ENCODE peak calls at places on chromosomes 13 and 19, in five cellular contexts. G, K, U, F and C are unnamed samples.

GRCh38 chr13:108176685-108177274 is 38.6 kb downstream of the LIG4 start:
- DNase-seq in G (peak), K (no peak), U (no peak), F (peak), C (peak)

GRCh38 chr19:48190288-48191284 is 20.1 kb downstream of the ZSWIM9 start:
- DNase-seq in G (no peak), K (peak), U (peak), F (peak), C (no peak)

GRCh38 chr19:40685563-40685962 is 4.9 kb downstream of the NUMBL start:
- DNase-seq in G (no peak), K (no peak), U (no peak), F (no peak), C (no peak)

GRCh38 chr19:21749090-21749489 is 18.3 kb downstream of the ZNF100 start:
- DNase-seq in G (no peak), K (no peak), U (no peak), F (no peak), C (no peak)

GRCh38 chr19:4640247-4641000 is 1.1 kb downstream of the TNFAIP8L1 start:
- DNase-seq in G (no peak), K (no peak), U (no peak), F (no peak), C (no peak)

GRCh38 chr19:20165971-20166592 is 932 bp upstream of the ZNF486 start:
- DNase-seq in G (no peak), K (no peak), U (no peak), F (no peak), C (no peak)

GRCh38 chr13:80945328-80945727 is 604.4 kb upstream of the SPRY2 start:
- DNase-seq in G (peak), K (no peak), U (peak), F (no peak), C (no peak)

GRCh38 chr19:35755160-35755549 is 1.7 kb downstream of the HSPB6 start:
- DNase-seq in G (no peak), K (no peak), U (no peak), F (no peak), C (no peak)

GRCh38 chr13:94239135-94239534 is 240.3 kb downstream of the DCT start:
- DNase-seq in G (no peak), K (no peak), U (no peak), F (no peak), C (no peak)

GRCh38 chr19:38710928-38711725 is 33.1 kb downstream of the CAPN12 start:
- DNase-seq in G (no peak), K (no peak), U (no peak), F (no peak), C (no peak)

GRCh38 chr19:3075605-3076431 is 13.5 kb upstream of the TLE5 start:
- DNase-seq in G (peak), K (peak), U (no peak), F (peak), C (peak)

GRCh38 chr19:46493236-46494114 is 2.2 kb downstream of the PNMA8B start:
- DNase-seq in G (peak), K (no peak), U (no peak), F (no peak), C (no peak)

GRCh38 chr13:41579168-41579567 is 121.8 kb downstream of the RGCC start:
- DNase-seq in G (no peak), K (no peak), U (no peak), F (no peak), C (no peak)

GRCh38 chr19:28283592-28283991 is 929.4 kb downstream of the UQCRFS1 start:
- DNase-seq in G (no peak), K (no peak), U (no peak), F (no peak), C (no peak)

GRCh38 chr13:41563501-41564001 is 106.2 kb downstream of the RGCC start:
- DNase-seq in G (no peak), K (no peak), U (no peak), F (no peak), C (no peak)

GRCh38 chr13:84126671-84127171 is 244.4 kb upstream of the SLITRK1 start:
- DNase-seq in G (no peak), K (no peak), U (no peak), F (no peak), C (no peak)

GRCh38 chr13:45297456-45298205 is 43.4 kb downstream of the TPT1 start:
- DNase-seq in G (no peak), K (no peak), U (no peak), F (no peak), C (no peak)

GRCh38 chr19:4037301-4037949 is 29.3 kb downstream of the ZBTB7A start:
- DNase-seq in G (no peak), K (no peak), U (no peak), F (no peak), C (no peak)

GRCh38 chr19:12665281-12665573 is 1.3 kb downstream of the MAN2B1 start:
- DNase-seq in G (no peak), K (peak), U (no peak), F (no peak), C (peak)

GRCh38 chr19:4597278-4597974 is 37.9 kb upstream of the SEMA6B start:
- DNase-seq in G (no peak), K (no peak), U (no peak), F (no peak), C (no peak)

GRCh38 chr13:73397486-73398020 is 338.7 kb downstream of the KLF5 start:
- DNase-seq in G (no peak), K (no peak), U (no peak), F (no peak), C (no peak)

GRCh38 chr13:79548886-79549285 is 67.9 kb downstream of the NDFIP2 start:
- DNase-seq in G (peak), K (no peak), U (no peak), F (no peak), C (no peak)

GRCh38 chr19:51083783-51084182 is 1.1 kb upstream of the KLK14 start:
- DNase-seq in G (no peak), K (no peak), U (no peak), F (no peak), C (no peak)

GRCh38 chr19:1874554-1875185 is 10.6 kb downstream of the ABHD17A start:
- DNase-seq in G (no peak), K (no peak), U (no peak), F (peak), C (no peak)

GRCh38 chr13:51328488-51328887 is 11.0 kb upstream of the SERPINE3 start:
- DNase-seq in G (no peak), K (no peak), U (peak), F (no peak), C (no peak)

GRCh38 chr13:33531484-33531883 is 245.9 kb upstream of the STARD13 start:
- DNase-seq in G (no peak), K (no peak), U (no peak), F (no peak), C (no peak)

GRCh38 chr19:8259922-8260247 is 48.3 kb downstream of the CD320 start:
- DNase-seq in G (no peak), K (no peak), U (no peak), F (no peak), C (no peak)

GRCh38 chr19:49212302-49212701 is 54.7 kb downstream of the TRPM4 start:
- DNase-seq in G (no peak), K (no peak), U (no peak), F (peak), C (no peak)

GRCh38 chr19:2269244-2270156 is 12.5 kb downstream of the PEAK3 start:
- DNase-seq in G (peak), K (peak), U (peak), F (peak), C (peak)

GRCh38 chr13:45105895-45106294 is 14.4 kb upstream of the GTF2F2 start:
- DNase-seq in G (no peak), K (no peak), U (no peak), F (no peak), C (no peak)

GRCh38 chr13:20799726-20800416 is 26.1 kb upstream of the EEF1AKMT1 start:
- DNase-seq in G (no peak), K (no peak), U (no peak), F (no peak), C (no peak)

GRCh38 chr19:35666251-35666913 is at the start of gene UPK1A:
- DNase-seq in G (no peak), K (no peak), U (no peak), F (no peak), C (no peak)

GRCh38 chr19:35715981-35716734 is 1.6 kb upstream of the KMT2B start:
- DNase-seq in G (peak), K (no peak), U (no peak), F (no peak), C (no peak)

GRCh38 chr19:55115446-55116065 is 1.9 kb downstream of the PPP1R12C start:
- DNase-seq in G (peak), K (no peak), U (no peak), F (peak), C (no peak)

GRCh38 chr19:55114566-55115145 is 2.8 kb downstream of the PPP1R12C start:
- DNase-seq in G (peak), K (no peak), U (no peak), F (no peak), C (no peak)

GRCh38 chr19:55112246-55112780 is 5.1 kb downstream of the PPP1R12C start:
- DNase-seq in G (peak), K (peak), U (no peak), F (no peak), C (no peak)

GRCh38 chr19:55112781-55113569 is 4.5 kb downstream of the PPP1R12C start:
- DNase-seq in G (peak), K (peak), U (no peak), F (peak), C (no peak)

GRCh38 chr19:55113570-55114039 is 3.8 kb downstream of the PPP1R12C start:
- DNase-seq in G (peak), K (peak), U (no peak), F (peak), C (no peak)
- TF ChIP-seq POLR2AphosphoS5 in G (no peak), K (no peak), U (no peak), F (no peak), C (no peak)

GRCh38 chr13:64755961-64756360 is 2474.2 kb downstream of the PCDH9 start:
- DNase-seq in G (no peak), K (no peak), U (no peak), F (no peak), C (no peak)
- TF ChIP-seq TAF1 in G (no peak), K (no peak), U (no peak), F (no peak), C (no peak)

GRCh38 chr19:15532779-15533521 is 24.6 kb downstream of the CYP4F22 start:
- DNase-seq in G (no peak), K (no peak), U (no peak), F (no peak), C (no peak)
- TF ChIP-seq POLR2AphosphoS5 in G (no peak), K (no peak), U (no peak), F (no peak), C (no peak)

DNA sequence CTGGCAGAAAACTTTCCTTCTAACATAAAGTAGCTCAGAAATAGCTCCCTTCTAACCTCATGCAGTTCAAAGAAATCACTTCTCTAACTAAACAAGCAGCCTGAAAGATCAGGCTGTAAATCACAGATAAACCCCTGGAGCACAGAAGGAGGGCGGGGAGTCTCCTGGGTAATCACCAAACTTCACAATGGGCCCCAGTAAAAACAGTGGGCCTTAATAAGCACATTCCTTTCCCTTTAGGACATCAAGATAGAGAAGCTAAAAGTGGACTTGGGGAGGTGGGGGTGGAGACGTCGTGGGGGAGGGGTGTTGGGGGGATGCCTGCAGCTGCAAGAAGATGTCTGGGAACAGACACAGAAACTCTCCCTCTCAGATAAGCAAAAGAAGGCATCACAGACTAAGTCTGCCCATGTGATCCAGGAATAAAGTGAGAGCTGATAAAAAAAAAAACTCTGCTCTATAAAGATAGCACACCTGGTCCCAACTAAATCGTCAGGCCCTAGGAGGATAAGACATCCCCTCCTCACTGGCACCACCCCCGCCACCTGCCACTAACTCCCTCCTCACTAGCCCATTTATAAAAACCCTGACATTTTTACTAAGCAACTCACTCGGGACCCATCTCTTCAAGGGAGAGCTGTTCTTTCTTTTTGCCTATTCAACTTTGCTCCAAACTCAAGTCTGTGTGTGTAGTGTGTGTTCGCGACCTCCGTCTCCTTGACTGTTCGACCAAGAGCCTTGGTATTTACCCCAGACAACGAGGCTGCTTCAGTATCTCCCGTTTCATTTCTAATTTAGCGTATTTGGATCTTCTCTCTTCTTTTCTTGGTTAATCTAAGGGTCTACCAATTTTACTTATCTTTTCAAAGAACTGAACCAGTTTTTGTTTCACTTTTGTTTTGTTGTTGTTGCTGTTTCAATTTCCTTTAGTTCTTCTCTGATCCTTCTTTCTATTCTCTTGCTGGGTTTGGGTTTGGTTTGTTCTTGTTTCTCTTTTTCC is 31.7 kb downstream of the DNAJC15 start:
- DNase-seq in G (no peak), K (no peak), U (no peak), F (peak), C (no peak)
- TF ChIP-seq TAF1 in G (no peak), K (no peak), U (no peak), F (no peak), C (no peak)

DNA sequence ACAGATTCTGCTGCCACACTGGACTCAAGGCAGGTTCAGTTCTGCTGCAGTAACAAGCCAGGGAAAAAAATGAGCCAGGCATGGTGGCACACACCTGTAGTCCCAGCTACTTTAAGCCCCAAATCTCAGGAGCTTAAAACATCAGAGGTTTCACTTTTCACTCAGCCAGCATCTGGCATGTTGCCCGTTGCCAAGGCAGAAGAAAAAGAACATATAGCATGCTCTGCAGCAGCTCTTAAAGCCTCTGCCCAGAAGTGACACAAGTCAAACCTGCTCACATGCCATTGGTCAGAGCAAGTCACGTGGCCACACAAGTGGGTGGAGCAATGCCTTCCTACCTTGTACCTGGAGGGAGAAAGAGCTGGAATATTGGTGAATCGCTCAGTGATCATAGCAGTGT is 14.7 kb upstream of the ADGRE5 start:
- DNase-seq in G (peak), K (no peak), U (peak), F (peak), C (no peak)
- TF ChIP-seq POLR2AphosphoS5 in G (no peak), K (no peak), U (no peak), F (no peak), C (no peak)